ENCODE peak calls at places on chromosome 10, in nine cellular contexts. One of them, this sample, is unnamed.

GRCh38 chr10:24703700-24704099 is 20.0 kb downstream of the ARHGAP21 start:
- DNase-seq in esophagus squamous epithelium: no peak
- DNase-seq in stomach: no peak
- DNase-seq in heart left ventricle: no peak
- DNase-seq in uterus: no peak
- DNase-seq in body of pancreas: no peak
- DNase-seq in NB4: no peak
- DNase-seq in IMR-90: peak; percentile 93
- DNase-seq in A549: no peak
- DNase-seq in this sample: no peak

GRCh38 chr10:111973826-111974225 is 209.7 kb downstream of the GPAM start:
- DNase-seq in A549: no peak
- DNase-seq in uterus: no peak
- DNase-seq in heart left ventricle: no peak
- DNase-seq in IMR-90: no peak
- DNase-seq in body of pancreas: no peak
- DNase-seq in stomach: no peak
- DNase-seq in esophagus squamous epithelium: no peak
- DNase-seq in NB4: no peak
- DNase-seq in this sample: no peak

GRCh38 chr10:43754569-43755260 is 106.0 kb upstream of the ZNF32 start:
- DNase-seq in body of pancreas: no peak
- DNase-seq in A549: no peak
- DNase-seq in NB4: no peak
- DNase-seq in IMR-90: no peak
- DNase-seq in uterus: no peak
- DNase-seq in esophagus squamous epithelium: no peak
- DNase-seq in stomach: no peak
- DNase-seq in heart left ventricle: no peak
- DNase-seq in this sample: no peak

GRCh38 chr10:33103980-33104379 is 145.9 kb upstream of the ITGB1 start:
- DNase-seq in IMR-90: no peak
- DNase-seq in uterus: no peak
- DNase-seq in A549: no peak
- DNase-seq in stomach: no peak
- DNase-seq in NB4: no peak
- DNase-seq in esophagus squamous epithelium: no peak
- DNase-seq in body of pancreas: no peak
- DNase-seq in heart left ventricle: no peak
- DNase-seq in this sample: no peak

GRCh38 chr10:30704016-30704600 is 74.6 kb upstream of the LYZL2 start:
- DNase-seq in NB4: no peak
- DNase-seq in stomach: no peak
- DNase-seq in esophagus squamous epithelium: no peak
- DNase-seq in heart left ventricle: no peak
- DNase-seq in A549: no peak
- DNase-seq in IMR-90: no peak
- DNase-seq in uterus: no peak
- DNase-seq in body of pancreas: no peak
- DNase-seq in this sample: no peak

GRCh38 chr10:19638173-19638872 is 177.9 kb upstream of the PLXDC2 start:
- DNase-seq in A549: peak; percentile 37
- DNase-seq in uterus: no peak
- DNase-seq in esophagus squamous epithelium: no peak
- DNase-seq in IMR-90: peak; percentile 95
- DNase-seq in stomach: no peak
- DNase-seq in NB4: peak; percentile 29
- DNase-seq in body of pancreas: peak; percentile 65
- DNase-seq in heart left ventricle: peak; percentile 23
- DNase-seq in this sample: no peak

GRCh38 chr10:3192856-3193635 is 20.5 kb upstream of the PITRM1 start:
- DNase-seq in esophagus squamous epithelium: no peak
- DNase-seq in NB4: peak; percentile 35
- DNase-seq in A549: peak; percentile 64
- DNase-seq in stomach: peak; percentile 66
- DNase-seq in IMR-90: peak; percentile 73
- DNase-seq in uterus: peak; percentile 54
- DNase-seq in heart left ventricle: no peak
- DNase-seq in body of pancreas: peak; percentile 76
- DNase-seq in this sample: peak; percentile 48

GRCh38 chr10:62831346-62831745 is 15.2 kb upstream of the EGR2 start:
- DNase-seq in body of pancreas: no peak
- DNase-seq in uterus: no peak
- DNase-seq in heart left ventricle: no peak
- DNase-seq in NB4: no peak
- DNase-seq in esophagus squamous epithelium: no peak
- DNase-seq in IMR-90: peak; percentile 75
- DNase-seq in A549: no peak
- DNase-seq in stomach: no peak
- DNase-seq in this sample: no peak

GRCh38 chr10:124575107-124576035 is 113.7 kb downstream of the LHPP start:
- DNase-seq in esophagus squamous epithelium: no peak
- DNase-seq in A549: no peak
- DNase-seq in heart left ventricle: peak; percentile 3
- DNase-seq in stomach: no peak
- DNase-seq in NB4: no peak
- DNase-seq in uterus: no peak
- DNase-seq in body of pancreas: no peak
- DNase-seq in IMR-90: no peak
- DNase-seq in this sample: no peak

GRCh38 chr10:77346031-77346430 is 291.6 kb downstream of the KCNMA1 start:
- DNase-seq in body of pancreas: no peak
- DNase-seq in A549: no peak
- DNase-seq in IMR-90: no peak
- DNase-seq in heart left ventricle: no peak
- DNase-seq in uterus: no peak
- DNase-seq in stomach: no peak
- DNase-seq in esophagus squamous epithelium: no peak
- DNase-seq in NB4: no peak
- DNase-seq in this sample: no peak

GRCh38 chr10:104330168-104331117 is 7.8 kb downstream of the ITPRIP start:
- DNase-seq in NB4: no peak
- DNase-seq in A549: peak; percentile 76
- DNase-seq in body of pancreas: peak; percentile 55
- DNase-seq in esophagus squamous epithelium: no peak
- DNase-seq in heart left ventricle: peak; percentile 70
- DNase-seq in IMR-90: peak; percentile 93
- DNase-seq in uterus: peak; percentile 86
- DNase-seq in stomach: no peak
- DNase-seq in this sample: no peak

GRCh38 chr10:45035673-45036072 is 35.0 kb downstream of the ZNF22 start:
- DNase-seq in uterus: no peak
- DNase-seq in A549: no peak
- DNase-seq in body of pancreas: no peak
- DNase-seq in heart left ventricle: no peak
- DNase-seq in stomach: no peak
- DNase-seq in IMR-90: no peak
- DNase-seq in esophagus squamous epithelium: no peak
- DNase-seq in NB4: no peak
- DNase-seq in this sample: no peak

GRCh38 chr10:62805139-62806092 is 896 bp downstream of the ADO start:
- DNase-seq in IMR-90: peak; percentile 47
- DNase-seq in NB4: peak; percentile 80
- DNase-seq in stomach: no peak
- DNase-seq in body of pancreas: peak; percentile 24
- DNase-seq in esophagus squamous epithelium: no peak
- DNase-seq in uterus: peak; percentile 51
- DNase-seq in A549: peak; percentile 33
- DNase-seq in heart left ventricle: peak; percentile 52
- DNase-seq in this sample: no peak

GRCh38 chr10:26566525-26567348 is 128.6 kb downstream of the APBB1IP start:
- DNase-seq in stomach: no peak
- DNase-seq in uterus: no peak
- DNase-seq in A549: no peak
- DNase-seq in body of pancreas: peak; percentile 12
- DNase-seq in heart left ventricle: no peak
- DNase-seq in NB4: no peak
- DNase-seq in IMR-90: no peak
- DNase-seq in esophagus squamous epithelium: no peak
- DNase-seq in this sample: no peak

GRCh38 chr10:81903472-81903871 is 28.5 kb downstream of the NRG3 start:
- DNase-seq in IMR-90: no peak
- DNase-seq in heart left ventricle: no peak
- DNase-seq in stomach: no peak
- DNase-seq in body of pancreas: no peak
- DNase-seq in NB4: no peak
- DNase-seq in uterus: no peak
- DNase-seq in A549: no peak
- DNase-seq in esophagus squamous epithelium: no peak
- DNase-seq in this sample: no peak

GRCh38 chr10:132714096-132714721 is 71.7 kb downstream of the NKX6-2 start:
- DNase-seq in heart left ventricle: peak; percentile 53
- DNase-seq in stomach: peak; percentile 60
- DNase-seq in body of pancreas: peak; percentile 16
- DNase-seq in IMR-90: no peak
- DNase-seq in uterus: no peak
- DNase-seq in A549: no peak
- DNase-seq in NB4: no peak
- DNase-seq in esophagus squamous epithelium: no peak
- DNase-seq in this sample: no peak

GRCh38 chr10:26555719-26556368 is 117.7 kb downstream of the APBB1IP start:
- DNase-seq in heart left ventricle: peak; percentile 56
- DNase-seq in NB4: peak; percentile 79
- DNase-seq in uterus: no peak
- DNase-seq in A549: peak; percentile 79
- DNase-seq in IMR-90: no peak
- DNase-seq in body of pancreas: peak; percentile 89
- DNase-seq in esophagus squamous epithelium: no peak
- DNase-seq in stomach: peak; percentile 69
- DNase-seq in this sample: no peak

GRCh38 chr10:18202600-18203150 is 62.5 kb downstream of the CACNB2 start:
- DNase-seq in body of pancreas: no peak
- DNase-seq in IMR-90: peak; percentile 54
- DNase-seq in esophagus squamous epithelium: no peak
- DNase-seq in heart left ventricle: no peak
- DNase-seq in A549: no peak
- DNase-seq in NB4: no peak
- DNase-seq in uterus: no peak
- DNase-seq in stomach: no peak
- DNase-seq in this sample: no peak

GRCh38 chr10:77149001-77149400 is 488.6 kb downstream of the KCNMA1 start:
- DNase-seq in heart left ventricle: no peak
- DNase-seq in uterus: no peak
- DNase-seq in NB4: no peak
- DNase-seq in A549: no peak
- DNase-seq in esophagus squamous epithelium: no peak
- DNase-seq in IMR-90: no peak
- DNase-seq in stomach: no peak
- DNase-seq in body of pancreas: no peak
- DNase-seq in this sample: no peak

GRCh38 chr10:77594171-77594783 is 43.3 kb downstream of the KCNMA1 start:
- DNase-seq in body of pancreas: no peak
- DNase-seq in heart left ventricle: no peak
- DNase-seq in A549: no peak
- DNase-seq in esophagus squamous epithelium: no peak
- DNase-seq in stomach: no peak
- DNase-seq in uterus: no peak
- DNase-seq in IMR-90: no peak
- DNase-seq in NB4: peak; percentile 36
- DNase-seq in this sample: no peak

DNA sequence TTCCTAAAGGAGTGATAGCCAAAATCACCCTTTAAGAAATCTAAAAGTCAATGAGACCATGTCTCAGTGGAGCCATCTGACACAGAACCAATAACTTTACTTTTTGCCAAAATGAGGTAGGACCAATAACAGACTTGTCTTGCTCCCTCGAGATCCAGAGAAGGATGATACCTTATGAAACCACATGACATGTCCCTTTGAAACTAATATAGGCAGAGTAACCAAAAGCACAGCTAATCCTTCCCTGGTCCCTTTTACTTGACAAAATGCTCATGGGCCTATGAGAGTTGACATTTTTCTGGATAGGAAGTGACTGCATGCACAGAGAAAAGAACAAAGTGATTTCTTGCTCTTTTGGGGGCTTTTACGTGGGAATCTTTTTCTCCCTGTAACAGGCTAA is 87.7 kb downstream of the ARMH3 start:
- DNase-seq in heart left ventricle: no peak
- DNase-seq in stomach: no peak
- DNase-seq in IMR-90: no peak
- DNase-seq in NB4: no peak
- DNase-seq in body of pancreas: no peak
- DNase-seq in A549: no peak
- DNase-seq in esophagus squamous epithelium: no peak
- DNase-seq in uterus: no peak
- DNase-seq in this sample: no peak
- TF ChIP-seq POLR2A in heart left ventricle: no peak
- TF ChIP-seq POLR2A in stomach: no peak
- TF ChIP-seq POLR2A in IMR-90: no peak
- TF ChIP-seq POLR2A in NB4: no peak
- TF ChIP-seq POLR2A in body of pancreas: no peak
- TF ChIP-seq POLR2A in A549: no peak
- TF ChIP-seq POLR2A in esophagus squamous epithelium: no peak
- TF ChIP-seq POLR2A in uterus: no peak
- TF ChIP-seq POLR2A in this sample: peak; percentile 40

GRCh38 chr10:274866-275265 is 139.6 kb downstream of the ZMYND11 start:
- DNase-seq in IMR-90: no peak
- DNase-seq in body of pancreas: no peak
- DNase-seq in heart left ventricle: no peak
- DNase-seq in NB4: no peak
- DNase-seq in A549: no peak
- DNase-seq in stomach: no peak
- DNase-seq in uterus: no peak
- DNase-seq in esophagus squamous epithelium: no peak
- DNase-seq in this sample: no peak
- TF ChIP-seq POLR2A in IMR-90: no peak
- TF ChIP-seq POLR2A in body of pancreas: no peak
- TF ChIP-seq POLR2A in heart left ventricle: no peak
- TF ChIP-seq POLR2A in NB4: no peak
- TF ChIP-seq POLR2A in A549: no peak
- TF ChIP-seq POLR2A in stomach: no peak
- TF ChIP-seq POLR2A in uterus: no peak
- TF ChIP-seq POLR2A in esophagus squamous epithelium: no peak
- TF ChIP-seq POLR2A in this sample: no peak

DNA sequence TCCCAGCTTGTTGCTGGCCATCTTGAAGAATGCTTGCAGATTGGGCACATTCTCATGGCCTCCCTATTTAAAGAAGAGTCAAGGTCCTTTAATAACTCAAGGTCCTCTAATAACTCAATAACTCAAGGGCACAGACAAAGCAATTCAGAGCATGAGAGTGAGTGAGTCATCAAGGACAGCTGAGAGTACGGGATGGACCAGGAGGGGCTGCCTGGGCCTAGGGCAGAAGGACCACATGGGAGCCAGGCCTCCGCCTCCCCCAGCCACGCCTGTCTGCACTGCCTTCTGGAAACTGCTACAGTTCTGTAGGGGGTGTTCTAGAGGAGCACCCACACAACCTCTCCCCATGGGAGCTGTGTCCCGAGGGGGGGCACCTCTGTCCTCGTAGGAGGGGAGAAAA is 48.9 kb downstream of the ZNF503 start:
- DNase-seq in A549: no peak
- DNase-seq in esophagus squamous epithelium: no peak
- DNase-seq in heart left ventricle: no peak
- DNase-seq in uterus: no peak
- DNase-seq in NB4: peak; percentile 21
- DNase-seq in stomach: peak; percentile 4
- DNase-seq in body of pancreas: no peak
- DNase-seq in IMR-90: peak; percentile 41
- DNase-seq in this sample: no peak
- TF ChIP-seq POLR2A in A549: no peak
- TF ChIP-seq POLR2A in esophagus squamous epithelium: no peak
- TF ChIP-seq POLR2A in heart left ventricle: no peak
- TF ChIP-seq POLR2A in uterus: no peak
- TF ChIP-seq POLR2A in NB4: no peak
- TF ChIP-seq POLR2A in stomach: no peak
- TF ChIP-seq POLR2A in body of pancreas: no peak
- TF ChIP-seq POLR2A in IMR-90: no peak
- TF ChIP-seq POLR2A in this sample: no peak

GRCh38 chr10:73591935-73592699 is 975 bp upstream of the USP54 start:
- DNase-seq in body of pancreas: peak; percentile 81
- DNase-seq in NB4: peak; percentile 61
- DNase-seq in A549: peak; percentile 78
- DNase-seq in esophagus squamous epithelium: no peak
- DNase-seq in IMR-90: no peak
- DNase-seq in heart left ventricle: peak; percentile 70
- DNase-seq in uterus: peak; percentile 43
- DNase-seq in stomach: peak; percentile 62
- DNase-seq in this sample: peak; percentile 19
- TF ChIP-seq POLR2A in body of pancreas: no peak
- TF ChIP-seq POLR2A in NB4: no peak
- TF ChIP-seq POLR2A in A549: no peak
- TF ChIP-seq POLR2A in esophagus squamous epithelium: no peak
- TF ChIP-seq POLR2A in IMR-90: no peak
- TF ChIP-seq POLR2A in heart left ventricle: peak; percentile 32
- TF ChIP-seq POLR2A in uterus: no peak
- TF ChIP-seq POLR2A in stomach: no peak
- TF ChIP-seq POLR2A in this sample: no peak

This sample was measured in GM12891.